ENCODE peak calls at places on chromosomes 2 and 18, in ten cellular contexts. O, L, B, U, I, Z, Y, V, T and E are unnamed samples.

GRCh38 chr2:88452151-88452851 is at the start of gene FOXI3:
- DNase-seq in O (no peak), L (no peak), B (no peak), U (no peak), I (peak), Z (no peak), Y (no peak), V (no peak), T (no peak), E (no peak)

GRCh38 chr18:22604390-22604985 is 186.8 kb upstream of the CTAGE1 start:
- DNase-seq in O (no peak), L (peak), B (no peak), U (peak), I (peak), Z (peak), Y (no peak), V (peak), T (no peak), E (peak)

GRCh38 chr2:207698303-207698702 is 13.1 kb upstream of the CCNYL1 start:
- DNase-seq in O (no peak), L (no peak), B (no peak), U (no peak), I (no peak), Z (no peak), Y (no peak), V (no peak), T (no peak), E (no peak)

GRCh38 chr2:191675807-191676667 is 1.9 kb upstream of the NABP1 start:
- DNase-seq in O (no peak), L (peak), B (peak), U (no peak), I (no peak), Z (no peak), Y (no peak), V (no peak), T (peak), E (no peak)

GRCh38 chr18:39057423-39058057 is 1491.9 kb upstream of the CELF4 start:
- DNase-seq in O (no peak), L (no peak), B (peak), U (peak), I (peak), Z (no peak), Y (peak), V (peak), T (no peak), E (peak)

GRCh38 chr18:70907673-70908072 is 618.8 kb downstream of the SOCS6 start:
- DNase-seq in O (no peak), L (no peak), B (no peak), U (peak), I (no peak), Z (no peak), Y (no peak), V (peak), T (no peak), E (peak)

GRCh38 chr2:44746856-44747612 is 194.5 kb upstream of the SIX3 start:
- DNase-seq in O (no peak), L (no peak), B (no peak), U (no peak), I (peak), Z (no peak), Y (no peak), V (no peak), T (no peak), E (no peak)

GRCh38 chr18:3623769-3624545 is 174.0 kb downstream of the TGIF1 start:
- DNase-seq in O (peak), L (peak), B (peak), U (peak), I (peak), Z (peak), Y (peak), V (peak), T (peak), E (peak)

GRCh38 chr18:46322941-46323340 is 218.8 kb downstream of the HAUS1 start:
- DNase-seq in O (no peak), L (no peak), B (no peak), U (no peak), I (no peak), Z (no peak), Y (no peak), V (no peak), T (no peak), E (no peak)

GRCh38 chr2:239180526-239181073 is 220.2 kb downstream of the HDAC4 start:
- DNase-seq in O (no peak), L (peak), B (no peak), U (no peak), I (no peak), Z (no peak), Y (no peak), V (no peak), T (no peak), E (no peak)

GRCh38 chr18:78984941-78985784 is 5.5 kb downstream of the SALL3 start:
- DNase-seq in O (no peak), L (no peak), B (peak), U (peak), I (peak), Z (no peak), Y (no peak), V (peak), T (peak), E (peak)

GRCh38 chr2:20439503-20439902 is 7.4 kb upstream of the RHOB start:
- DNase-seq in O (no peak), L (no peak), B (no peak), U (no peak), I (no peak), Z (no peak), Y (no peak), V (peak), T (no peak), E (peak)

GRCh38 chr2:159010963-159011362 is 42.5 kb downstream of the TANC1 start:
- DNase-seq in O (no peak), L (no peak), B (peak), U (peak), I (peak), Z (no peak), Y (no peak), V (peak), T (no peak), E (peak)

GRCh38 chr2:168913171-168913484 is 12.0 kb downstream of the G6PC2 start:
- DNase-seq in O (no peak), L (no peak), B (no peak), U (no peak), I (no peak), Z (no peak), Y (no peak), V (no peak), T (no peak), E (no peak)

GRCh38 chr18:49631146-49631866 is 69.4 kb downstream of the LIPG start:
- DNase-seq in O (no peak), L (no peak), B (no peak), U (no peak), I (no peak), Z (no peak), Y (no peak), V (no peak), T (no peak), E (no peak)

GRCh38 chr2:85131116-85131515 is 2.1 kb upstream of the TCF7L1 start:
- DNase-seq in O (no peak), L (no peak), B (peak), U (peak), I (no peak), Z (no peak), Y (no peak), V (peak), T (peak), E (peak)

GRCh38 chr2:55120634-55121359 is 70.5 kb upstream of the RTN4 start:
- DNase-seq in O (no peak), L (peak), B (peak), U (peak), I (no peak), Z (no peak), Y (no peak), V (peak), T (peak), E (peak)

GRCh38 chr18:49560277-49561126 is 1.4 kb upstream of the LIPG start:
- DNase-seq in O (no peak), L (no peak), B (peak), U (no peak), I (peak), Z (no peak), Y (no peak), V (peak), T (no peak), E (no peak)

GRCh38 chr2:169711751-169712509 is 17.7 kb downstream of the PHOSPHO2 start:
- DNase-seq in O (no peak), L (no peak), B (no peak), U (no peak), I (no peak), Z (no peak), Y (no peak), V (no peak), T (no peak), E (peak)

GRCh38 chr2:232925153-232925768 is 55.2 kb downstream of the SNORC start:
- DNase-seq in O (no peak), L (no peak), B (no peak), U (no peak), I (no peak), Z (no peak), Y (no peak), V (no peak), T (no peak), E (no peak)

DNA sequence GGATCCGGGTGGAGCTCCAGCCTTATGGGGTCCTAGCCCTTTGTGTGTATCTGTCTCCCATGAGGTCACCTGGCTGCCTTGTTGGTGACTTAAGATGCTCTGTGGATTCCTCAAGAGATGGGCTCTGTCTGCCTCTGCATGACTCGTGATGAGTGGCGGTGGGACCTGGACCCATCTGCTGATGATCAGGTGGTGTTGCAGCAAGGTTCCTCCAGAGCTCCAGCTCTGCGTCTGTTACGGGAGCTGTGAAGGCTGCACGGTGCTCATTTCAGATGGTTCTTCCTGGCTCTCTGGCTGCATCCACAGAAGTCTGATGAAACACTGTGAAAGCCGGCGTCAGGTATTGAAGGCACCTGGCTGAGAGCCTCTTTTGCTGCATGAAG is 2.4 kb downstream of the AGAP1 start:
- DNase-seq in O (no peak), L (no peak), B (peak), U (peak), I (peak), Z (no peak), Y (no peak), V (peak), T (peak), E (no peak)
- H3K4me3 ChIP-seq in O (no peak), L (peak), B (peak), U (peak), I (peak), Z (no peak), Y (no peak), V (no peak), T (no peak), E (no peak)

GRCh38 chr2:46369783-46370182 is 72.6 kb downstream of the EPAS1 start:
- DNase-seq in O (no peak), L (no peak), B (no peak), U (no peak), I (no peak), Z (no peak), Y (no peak), V (no peak), T (no peak), E (no peak)

GRCh38 chr2:46373238-46373637 is 76.0 kb downstream of the EPAS1 start:
- DNase-seq in O (no peak), L (no peak), B (no peak), U (no peak), I (no peak), Z (no peak), Y (no peak), V (no peak), T (no peak), E (no peak)

GRCh38 chr2:46371858-46372257 is 74.7 kb downstream of the EPAS1 start:
- DNase-seq in O (no peak), L (no peak), B (no peak), U (no peak), I (no peak), Z (no peak), Y (no peak), V (no peak), T (no peak), E (no peak)

GRCh38 chr2:46375566-46376125 is 78.4 kb downstream of the EPAS1 start:
- DNase-seq in O (no peak), L (no peak), B (no peak), U (no peak), I (no peak), Z (no peak), Y (no peak), V (no peak), T (no peak), E (no peak)

GRCh38 chr2:46372475-46372874 is 75.3 kb downstream of the EPAS1 start:
- DNase-seq in O (no peak), L (no peak), B (no peak), U (no peak), I (no peak), Z (no peak), Y (no peak), V (no peak), T (no peak), E (no peak)
- H3K4me3 ChIP-seq in O (no peak), L (no peak), B (no peak), U (no peak), I (no peak), Z (no peak), Y (no peak), V (no peak), T (no peak), E (no peak)

GRCh38 chr2:27247893-27248292 is 15.0 kb downstream of the SLC30A3 start:
- DNase-seq in O (no peak), L (no peak), B (no peak), U (no peak), I (no peak), Z (no peak), Y (no peak), V (no peak), T (no peak), E (no peak)

GRCh38 chr2:27249891-27250651 is 12.8 kb downstream of the SLC30A3 start:
- DNase-seq in O (no peak), L (peak), B (peak), U (peak), I (no peak), Z (peak), Y (no peak), V (peak), T (peak), E (peak)

GRCh38 chr2:27251786-27252185 is 11.1 kb downstream of the SLC30A3 start:
- DNase-seq in O (no peak), L (no peak), B (no peak), U (no peak), I (no peak), Z (no peak), Y (no peak), V (no peak), T (no peak), E (no peak)

GRCh38 chr2:27249077-27249890 is 13.6 kb downstream of the SLC30A3 start:
- DNase-seq in O (peak), L (no peak), B (no peak), U (peak), I (no peak), Z (no peak), Y (no peak), V (peak), T (no peak), E (no peak)

DNA sequence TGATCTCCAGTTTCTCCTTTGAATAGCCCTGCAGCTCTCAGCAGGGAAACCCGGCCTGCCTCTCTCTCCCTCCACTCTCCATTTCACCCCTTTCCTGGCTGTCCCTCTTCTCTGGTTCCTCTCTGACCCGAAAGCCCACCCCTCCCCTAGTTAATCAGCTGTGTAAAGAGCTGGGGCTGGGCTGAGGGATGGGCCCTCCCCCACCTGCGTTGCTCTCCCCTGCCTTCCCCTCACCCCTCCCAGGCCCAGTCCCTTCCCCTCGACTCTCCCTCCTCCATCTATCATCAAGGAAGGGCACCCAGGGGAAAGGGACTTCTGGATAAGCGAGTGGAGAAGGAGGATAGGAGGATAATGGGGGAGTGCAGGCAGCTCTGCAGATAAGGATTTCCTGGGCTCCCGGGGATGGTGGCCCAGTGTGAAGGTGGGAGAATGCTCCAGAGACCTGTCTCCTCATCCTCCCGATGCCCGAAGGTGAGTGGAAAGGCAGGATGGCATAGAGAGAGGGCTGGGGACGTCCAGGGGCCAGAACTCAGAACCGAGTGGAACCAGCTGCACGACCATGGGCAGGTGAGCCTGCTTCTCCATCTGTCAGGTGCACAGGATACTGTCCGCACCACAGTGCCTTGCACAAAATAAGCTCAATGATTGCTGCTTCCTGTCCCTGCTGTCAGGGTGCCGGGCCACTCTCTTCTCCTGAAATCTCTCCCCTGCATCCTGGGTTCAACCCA is 12.0 kb downstream of the SLC30A3 start:
- DNase-seq in O (no peak), L (no peak), B (no peak), U (no peak), I (no peak), Z (no peak), Y (no peak), V (no peak), T (no peak), E (no peak)
- H3K4me3 ChIP-seq in O (no peak), L (no peak), B (no peak), U (no peak), I (no peak), Z (no peak), Y (no peak), V (no peak), T (no peak), E (no peak)

DNA sequence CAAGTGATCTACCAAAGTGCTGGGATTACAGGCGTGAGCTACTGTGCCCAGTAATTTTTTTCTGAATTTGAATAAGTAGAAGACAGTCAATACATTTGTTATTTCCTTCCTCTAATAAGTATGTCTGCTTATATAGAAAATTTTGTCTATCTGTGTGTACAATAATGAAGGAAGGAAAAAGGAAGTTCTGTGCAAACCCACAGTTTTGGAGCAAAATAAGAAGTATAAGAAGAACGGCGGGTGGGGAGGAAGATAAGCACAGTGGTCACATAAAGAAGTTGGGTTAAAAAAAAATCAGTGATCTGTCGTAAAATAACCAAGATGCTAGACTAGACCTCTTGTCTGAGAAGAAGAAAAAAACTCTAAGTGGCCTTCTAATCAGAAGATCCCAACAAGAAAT is 20.2 kb downstream of the MGAT4A start:
- DNase-seq in O (no peak), L (no peak), B (no peak), U (no peak), I (no peak), Z (no peak), Y (no peak), V (no peak), T (no peak), E (no peak)
- H3K4me3 ChIP-seq in O (no peak), L (no peak), B (no peak), U (no peak), I (no peak), Z (no peak), Y (no peak), V (no peak), T (no peak), E (no peak)

GRCh38 chr2:72953976-72954375 is 36.7 kb downstream of the EMX1 start:
- DNase-seq in O (no peak), L (no peak), B (no peak), U (no peak), I (no peak), Z (no peak), Y (no peak), V (no peak), T (no peak), E (no peak)
- H3K4me3 ChIP-seq in O (no peak), L (no peak), B (no peak), U (no peak), I (no peak), Z (no peak), Y (no peak), V (no peak), T (no peak), E (no peak)